ENCODE peak calls at places on chromosome 5, in nine cellular contexts. Z is osteoblast, H is psoas muscle, F is tibial artery, X is mammary epithelial cell, C is upper lobe of left lung, R is right lobe of liver, S is aorta, J is MM.1S. U is an unnamed sample. For H3K36me3 and H3K27me3, the result is how much of the 10 kb centered on the place peaks cover.

GRCh38 chr5:77773734-77774280 is 2.3 kb downstream of the TBCA start:
- DNase-seq in J (no peak), C (no peak), Z (no peak), R (no peak), S (no peak), F (no peak), X (no peak), H (no peak), U (no peak)

GRCh38 chr5:5126444-5126843 is 13.7 kb upstream of the ADAMTS16 start:
- DNase-seq in R (no peak), F (no peak), Z (peak), H (peak), S (no peak), X (peak), C (no peak), J (no peak), U (no peak)

GRCh38 chr5:159629158-159629557 is 287.1 kb upstream of the ADRA1B start:
- DNase-seq in J (no peak), F (no peak), X (no peak), Z (no peak), H (no peak), C (no peak), R (no peak), S (no peak), U (no peak)

GRCh38 chr5:17314907-17315471 is 97.6 kb downstream of the BASP1 start:
- DNase-seq in Z (no peak), F (no peak), R (no peak), C (no peak), S (no peak), X (no peak), H (no peak), J (peak), U (no peak)

GRCh38 chr5:56686337-56687198 is 128.8 kb upstream of the MAP3K1 start:
- DNase-seq in C (no peak), S (no peak), Z (no peak), J (peak), R (no peak), H (no peak), F (no peak), X (no peak), U (no peak)

GRCh38 chr5:156474251-156474650 is 147.3 kb downstream of the SGCD start:
- DNase-seq in H (peak), J (no peak), R (no peak), S (peak), Z (peak), C (no peak), X (no peak), F (peak), U (no peak)

GRCh38 chr5:4868140-4868735 is 271.9 kb upstream of the ADAMTS16 start:
- DNase-seq in R (peak), J (peak), Z (peak), S (no peak), H (no peak), F (no peak), C (peak), X (peak), U (peak)

GRCh38 chr5:137304227-137304874 is 194.8 kb downstream of the SPOCK1 start:
- DNase-seq in S (no peak), X (no peak), C (peak), Z (no peak), R (peak), H (no peak), J (no peak), F (no peak), U (no peak)

GRCh38 chr5:159698322-159698721 is 218.0 kb upstream of the ADRA1B start:
- DNase-seq in R (no peak), Z (no peak), X (no peak), H (no peak), C (no peak), S (no peak), J (no peak), F (no peak), U (no peak)

GRCh38 chr5:88275574-88275973 is 6.9 kb upstream of the TMEM161B start:
- DNase-seq in C (no peak), J (no peak), Z (no peak), R (no peak), H (no peak), S (no peak), X (no peak), F (no peak), U (no peak)

GRCh38 chr5:4226565-4226964 is 630.9 kb downstream of the IRX1 start:
- DNase-seq in H (no peak), X (peak), S (no peak), C (no peak), Z (no peak), J (no peak), R (no peak), F (no peak), U (no peak)

GRCh38 chr5:95843733-95844223 is 21.3 kb upstream of the GLRX start:
- DNase-seq in C (peak), Z (no peak), R (peak), S (no peak), J (no peak), H (no peak), X (no peak), F (no peak), U (no peak)

GRCh38 chr5:107388111-107388861 is 282.5 kb downstream of the EFNA5 start:
- DNase-seq in F (no peak), X (peak), J (no peak), H (no peak), Z (no peak), C (no peak), R (no peak), S (no peak), U (no peak)

GRCh38 chr5:158998911-158999705 is 100.6 kb downstream of the EBF1 start:
- DNase-seq in F (no peak), H (no peak), C (no peak), S (no peak), R (no peak), J (peak), X (no peak), Z (no peak), U (no peak)

GRCh38 chr5:81995407-81995806 is 23.6 kb downstream of the ATG10 start:
- DNase-seq in X (no peak), S (no peak), R (no peak), F (no peak), H (no peak), J (no peak), Z (no peak), C (no peak), U (no peak)

GRCh38 chr5:64688965-64689364 is 1.3 kb upstream of the SHISAL2B start:
- DNase-seq in H (no peak), X (no peak), C (no peak), J (no peak), Z (no peak), F (no peak), S (no peak), R (no peak), U (no peak)

GRCh38 chr5:36724429-36725332 is 118.3 kb downstream of the SLC1A3 start:
- DNase-seq in R (peak), Z (no peak), H (peak), S (peak), X (no peak), C (peak), F (peak), J (peak), U (peak)

GRCh38 chr5:127685662-127686061 is 17.5 kb upstream of the CCDC192 start:
- DNase-seq in J (no peak), H (no peak), F (no peak), X (peak), Z (no peak), R (no peak), C (no peak), S (no peak), U (no peak)

GRCh38 chr5:16819522-16820167 is 116.4 kb downstream of the MYO10 start:
- DNase-seq in R (no peak), C (no peak), F (no peak), X (peak), Z (peak), H (no peak), J (no peak), S (no peak), U (no peak)

GRCh38 chr5:534743-535671 is 10.8 kb upstream of the SLC9A3 start:
- DNase-seq in J (peak), F (no peak), Z (no peak), H (peak), S (peak), R (no peak), X (no peak), C (no peak), U (no peak)

GRCh38 chr5:71899865-71900342 is 180.8 kb downstream of the CARTPT start:
- DNase-seq in H (no peak), Z (no peak), C (no peak), S (no peak), R (no peak), F (no peak), X (peak), J (no peak), U (no peak)

GRCh38 chr5:82332064-82332855 is 54.1 kb upstream of the RPS23 start:
- DNase-seq in H (no peak), S (no peak), C (no peak), R (no peak), F (no peak), Z (no peak), X (no peak), J (no peak), U (no peak)

GRCh38 chr5:33556330-33557328 is 115.9 kb downstream of the TARS1 start:
- DNase-seq in J (no peak), Z (no peak), F (no peak), R (no peak), C (no peak), H (no peak), S (no peak), X (peak), U (no peak)

GRCh38 chr5:130978475-130978874 is 186.6 kb downstream of the HINT1 start:
- DNase-seq in R (no peak), J (no peak), X (peak), C (no peak), H (no peak), S (no peak), Z (no peak), F (no peak), U (no peak)

GRCh38 chr5:60494635-60495034 is 205.3 kb downstream of the DEPDC1B start:
- DNase-seq in Z (no peak), F (no peak), R (no peak), H (no peak), S (no peak), C (no peak), J (no peak), X (no peak), U (no peak)

GRCh38 chr5:164370841-164371240 is 865.4 kb downstream of the MAT2B start:
- DNase-seq in Z (peak), J (no peak), H (no peak), R (no peak), F (no peak), X (peak), C (no peak), S (no peak), U (no peak)

GRCh38 chr5:137389042-137389441 is 110.1 kb downstream of the SPOCK1 start:
- DNase-seq in H (no peak), C (no peak), Z (no peak), X (no peak), R (no peak), J (no peak), F (peak), S (no peak), U (no peak)

GRCh38 chr5:120735076-120735475 is 271.0 kb downstream of the PRR16 start:
- DNase-seq in J (no peak), F (no peak), R (no peak), H (no peak), C (no peak), X (peak), Z (peak), S (no peak), U (no peak)

GRCh38 chr5:961711-962240 is 46.8 kb upstream of the NKD2 start:
- DNase-seq in H (peak), X (no peak), F (no peak), J (no peak), C (no peak), Z (peak), R (no peak), S (peak), U (peak)

GRCh38 chr5:82894754-82895153 is 182.4 kb downstream of the TMEM167A start:
- DNase-seq in J (no peak), F (no peak), R (no peak), C (no peak), Z (no peak), X (peak), H (no peak), S (no peak), U (no peak)

GRCh38 chr5:33582417-33582816 is 141.7 kb downstream of the TARS1 start:
- DNase-seq in S (no peak), J (no peak), H (no peak), Z (no peak), R (no peak), C (no peak), X (no peak), F (no peak), U (no peak)

GRCh38 chr5:55568629-55569512 is 34.1 kb upstream of the PLPP1 start:
- DNase-seq in X (no peak), S (no peak), J (no peak), H (no peak), Z (no peak), F (no peak), R (no peak), C (no peak), U (no peak)

GRCh38 chr5:143826909-143827514 is 15.1 kb downstream of the HMHB1 start:
- DNase-seq in F (no peak), C (no peak), X (peak), Z (peak), R (no peak), J (peak), S (no peak), H (no peak), U (no peak)

GRCh38 chr5:56606202-56606601 is 209.1 kb upstream of the MAP3K1 start:
- DNase-seq in F (no peak), S (no peak), Z (no peak), C (no peak), X (no peak), J (no peak), H (no peak), R (no peak), U (no peak)

GRCh38 chr5:32639943-32640342 is 54.6 kb downstream of the SUB1 start:
- DNase-seq in R (no peak), S (no peak), J (no peak), X (peak), H (no peak), C (no peak), Z (no peak), F (no peak), U (no peak)

GRCh38 chr5:111170279-111170678 is 53.9 kb upstream of the CAMK4 start:
- DNase-seq in C (no peak), J (no peak), S (no peak), H (no peak), R (no peak), F (no peak), Z (no peak), X (no peak), U (no peak)

GRCh38 chr5:111172504-111172903 is 51.7 kb upstream of the CAMK4 start:
- DNase-seq in R (no peak), X (no peak), Z (no peak), S (no peak), C (no peak), J (no peak), H (no peak), F (no peak), U (no peak)

GRCh38 chr5:111169269-111169668 is 54.9 kb upstream of the CAMK4 start:
- DNase-seq in S (no peak), R (no peak), Z (no peak), J (no peak), C (no peak), H (no peak), F (no peak), X (no peak), U (no peak)

GRCh38 chr5:111168608-111169007 is 55.6 kb upstream of the CAMK4 start:
- DNase-seq in X (no peak), C (no peak), Z (no peak), F (no peak), J (no peak), R (no peak), H (no peak), S (no peak), U (no peak)

GRCh38 chr5:111173476-111173875 is 50.7 kb upstream of the CAMK4 start:
- DNase-seq in H (no peak), R (no peak), C (no peak), X (no peak), J (no peak), F (no peak), S (no peak), Z (no peak), U (no peak)
- H3K4me3 ChIP-seq in H (no peak), R (no peak), C (no peak), X (no peak), J (no peak), F (no peak), S (no peak), Z (no peak), U (no peak)

GRCh38 chr5:171317225-171317624 is 8.2 kb downstream of the TLX3 start:
- DNase-seq in J (no peak), S (no peak), C (no peak), X (no peak), F (no peak), H (no peak), R (no peak), Z (no peak), U (no peak)

GRCh38 chr5:171318026-171318425 is 9.0 kb downstream of the TLX3 start:
- DNase-seq in J (no peak), Z (no peak), X (no peak), R (no peak), F (no peak), C (no peak), S (no peak), H (no peak), U (peak)

GRCh38 chr5:171315386-171315891 is 6.4 kb downstream of the TLX3 start:
- DNase-seq in Z (peak), J (no peak), F (no peak), R (no peak), X (no peak), S (no peak), H (no peak), C (no peak), U (peak)

GRCh38 chr5:171315925-171316257 is 6.8 kb downstream of the TLX3 start:
- DNase-seq in X (no peak), C (no peak), J (no peak), S (no peak), H (no peak), Z (no peak), R (no peak), F (no peak), U (no peak)

GRCh38 chr5:171316258-171317121 is 7.4 kb downstream of the TLX3 start:
- DNase-seq in X (no peak), F (no peak), H (no peak), C (no peak), J (no peak), Z (peak), R (no peak), S (no peak), U (peak)
- H3K36me3 ChIP-seq in X (under half), F (under half), H (under half), C (under half), J (under half), Z (under half), R (under half), S (under half), U (under half)

GRCh38 chr5:141873933-141874261 is 4.3 kb downstream of the PCDH1 start:
- DNase-seq in R (no peak), C (no peak), F (no peak), X (no peak), S (no peak), H (no peak), J (no peak), Z (peak), U (peak)
- H3K27me3 ChIP-seq in R (under half), C (under half), F (under half), X (under half), S (under half), H (half or more), J (under half), Z (half or more), U (under half)

GRCh38 chr5:141402553-141403328 is at the start of gene PCDHGA9:
- DNase-seq in Z (no peak), H (peak), S (no peak), C (no peak), F (no peak), J (peak), X (peak), R (peak), U (peak)

GRCh38 chr5:141399555-141400258 is 2.0 kb downstream of the PCDHGB5 start:
- DNase-seq in S (no peak), J (no peak), C (no peak), Z (no peak), R (no peak), F (no peak), H (no peak), X (no peak), U (no peak)

GRCh38 chr5:141398608-141399007 is 861 bp downstream of the PCDHGB5 start:
- DNase-seq in R (no peak), J (no peak), Z (no peak), S (no peak), C (no peak), X (no peak), H (peak), F (no peak), U (peak)

DNA sequence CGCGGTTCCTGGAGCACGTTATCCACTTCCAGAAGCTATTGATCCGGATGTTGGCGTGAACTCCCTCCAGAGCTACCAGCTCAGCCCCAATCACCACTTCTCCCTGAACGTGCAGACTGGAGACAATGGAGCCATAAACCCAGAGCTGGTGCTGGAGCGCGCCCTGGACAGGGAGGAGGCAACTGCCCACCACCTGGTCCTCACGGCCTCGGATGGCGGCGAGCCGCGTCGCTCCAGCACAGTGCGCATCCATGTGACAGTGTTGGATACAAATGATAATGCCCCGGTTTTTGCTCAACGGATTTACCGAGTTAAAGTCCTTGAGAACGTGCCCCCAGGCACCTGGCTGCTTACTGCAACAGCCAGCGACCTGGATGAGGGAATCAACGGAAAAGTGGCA is 809 bp downstream of the PCDHGA9 start:
- DNase-seq in F (no peak), S (no peak), R (no peak), C (no peak), X (no peak), J (no peak), H (no peak), Z (no peak), U (no peak)
- H3K4me3 ChIP-seq in F (no peak), S (no peak), R (no peak), C (peak), X (no peak), J (no peak), H (peak), Z (peak), U (no peak)

DNA sequence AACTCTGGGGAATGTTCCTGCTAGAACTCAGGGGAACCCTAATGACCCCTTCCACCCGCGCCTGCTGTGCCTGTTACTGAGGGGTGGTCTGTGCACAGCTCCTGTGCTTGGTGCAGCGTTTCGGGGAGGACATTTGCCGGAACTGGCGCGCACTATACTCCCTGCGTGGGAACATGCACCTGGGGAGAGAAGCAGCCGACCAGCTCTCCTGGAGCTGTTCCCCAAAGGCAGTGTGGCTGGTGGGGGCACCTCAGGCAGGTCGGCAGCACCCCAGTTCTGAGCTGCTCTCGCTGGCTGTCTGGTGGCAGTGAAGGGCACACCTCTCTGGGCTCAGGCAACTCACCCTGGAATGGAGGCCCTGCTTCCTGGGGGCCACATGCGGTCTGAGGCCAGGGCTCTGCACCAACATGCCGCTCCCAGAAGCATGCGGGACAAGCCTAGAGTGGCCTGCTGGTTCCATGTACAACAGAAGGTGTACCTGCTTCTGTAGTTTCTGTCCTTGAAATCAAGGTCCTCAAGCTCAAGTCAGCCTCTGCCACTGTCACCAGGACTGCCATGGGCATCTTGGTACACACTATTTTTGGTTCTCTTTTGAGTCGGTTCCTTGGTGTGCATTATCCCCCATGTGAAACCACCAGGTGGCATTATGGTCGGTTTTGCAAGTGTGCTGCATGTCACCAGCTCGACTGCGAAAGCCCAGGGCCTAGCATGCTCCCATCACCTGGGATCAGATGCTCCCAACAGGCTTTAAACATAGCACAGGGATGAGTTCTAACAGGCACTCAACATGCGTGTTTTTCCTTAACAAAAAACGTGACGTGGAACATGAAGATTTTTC is 7.8 kb upstream of the MRNIP start:
- DNase-seq in F (no peak), X (no peak), R (no peak), H (no peak), J (peak), C (no peak), Z (peak), S (no peak), U (peak)
- H3K36me3 ChIP-seq in F (half or more), X (under half), R (under half), H (under half), J (under half), C (under half), Z (half or more), S (under half), U (under half)